ENCODE peak calls at places on chromosomes 4 and X, in eight cellular contexts. L, F, V, M, I, H, E and J are unnamed samples.

GRCh38 chr4:94634266-94634665 is 123.5 kb upstream of the BMPR1B start:
- DNase-seq in L (no peak), F (no peak), V (no peak), M (no peak), I (no peak), H (no peak), E (no peak), J (no peak)

GRCh38 chr4:86099348-86099747 is 260.5 kb downstream of the MAPK10 start:
- DNase-seq in L (no peak), F (no peak), V (no peak), M (no peak), I (no peak), H (no peak), E (no peak), J (no peak)

GRCh38 chr4:2079006-2079405 is 19.9 kb downstream of the NAT8L start:
- DNase-seq in L (no peak), F (no peak), V (no peak), M (no peak), I (peak; percentile 56), H (no peak), E (no peak), J (no peak)

GRCh38 chr4:40375090-40375489 is 40.0 kb downstream of the CHRNA9 start:
- DNase-seq in L (no peak), F (no peak), V (no peak), M (no peak), I (peak; percentile 9), H (no peak), E (no peak), J (no peak)

GRCh38 chrX:152588206-152588605 is 49.5 kb upstream of the GABRQ start:
- DNase-seq in L (no peak), F (no peak), V (no peak), M (no peak), I (no peak), H (no peak), E (no peak), J (no peak)

GRCh38 chr4:84877051-84877833 is 89.2 kb downstream of the WDFY3 start:
- DNase-seq in L (no peak), F (no peak), V (peak; percentile 64), M (no peak), I (no peak), H (no peak), E (no peak), J (no peak)

GRCh38 chrX:116009871-116010710 is 160.5 kb upstream of the AGTR2 start:
- DNase-seq in L (no peak), F (no peak), V (no peak), M (no peak), I (no peak), H (no peak), E (no peak), J (peak; percentile 76)

GRCh38 chr4:2255501-2256155 is 6.3 kb downstream of the MXD4 start:
- DNase-seq in L (peak; percentile 5), F (no peak), V (no peak), M (peak; percentile 38), I (peak; percentile 87), H (no peak), E (no peak), J (no peak)

GRCh38 chr4:141610365-141610764 is 26.0 kb upstream of the IL15 start:
- DNase-seq in L (no peak), F (no peak), V (no peak), M (no peak), I (no peak), H (no peak), E (no peak), J (no peak)